ENCODE peak calls at places on chromosomes 5 and 9, in four cellular contexts. One of them, this sample, is unnamed.

GRCh38 chr5:156330141-156330870 is 3.3 kb downstream of the SGCD start:
- DNase-seq in stimulated activated effector memory CD8-positive, alpha-beta T cell treated with anti-CD3 and anti-CD28 coated beads, Interleukin-12 subunit alpha, Interleukin-12 subunit beta, amount 100 ng/mL, for 72 hours: no peak
- DNase-seq in stimulated activated naive B cell treated with anti-CD40 and anti-IgM and Interleukin-4, amounts not matched to agents 10 μg/mL and 1 μg/mL and 100 μg/mL, for 72 hours: no peak
- DNase-seq in T-helper 2 cell: no peak
- DNase-seq in this sample: no peak

GRCh38 chr9:130837002-130837511 is 2.0 kb downstream of the ABL1 start:
- DNase-seq in stimulated activated effector memory CD8-positive, alpha-beta T cell treated with anti-CD3 and anti-CD28 coated beads, Interleukin-12 subunit alpha, Interleukin-12 subunit beta, amount 100 ng/mL, for 72 hours: no peak
- DNase-seq in stimulated activated naive B cell treated with anti-CD40 and anti-IgM and Interleukin-4, amounts not matched to agents 10 μg/mL and 1 μg/mL and 100 μg/mL, for 72 hours: no peak
- DNase-seq in T-helper 2 cell: no peak
- DNase-seq in this sample: no peak

GRCh38 chr9:83620841-83621636 is 1.9 kb upstream of the IDNK start:
- DNase-seq in stimulated activated naive B cell treated with anti-CD40 and anti-IgM and Interleukin-4, amounts not matched to agents 10 μg/mL and 1 μg/mL and 100 μg/mL, for 72 hours: no peak
- DNase-seq in stimulated activated effector memory CD8-positive, alpha-beta T cell treated with anti-CD3 and anti-CD28 coated beads, Interleukin-12 subunit alpha, Interleukin-12 subunit beta, amount 100 ng/mL, for 72 hours: peak
- DNase-seq in T-helper 2 cell: no peak
- DNase-seq in this sample: no peak

GRCh38 chr5:129656952-129657351 is 90.9 kb upstream of the MINAR2 start:
- DNase-seq in stimulated activated naive B cell treated with anti-CD40 and anti-IgM and Interleukin-4, amounts not matched to agents 10 μg/mL and 1 μg/mL and 100 μg/mL, for 72 hours: no peak
- DNase-seq in T-helper 2 cell: no peak
- DNase-seq in stimulated activated effector memory CD8-positive, alpha-beta T cell treated with anti-CD3 and anti-CD28 coated beads, Interleukin-12 subunit alpha, Interleukin-12 subunit beta, amount 100 ng/mL, for 72 hours: no peak
- DNase-seq in this sample: no peak

GRCh38 chr9:126721531-126722098 is 83.2 kb upstream of the ZBTB43 start:
- DNase-seq in stimulated activated effector memory CD8-positive, alpha-beta T cell treated with anti-CD3 and anti-CD28 coated beads, Interleukin-12 subunit alpha, Interleukin-12 subunit beta, amount 100 ng/mL, for 72 hours: peak
- DNase-seq in T-helper 2 cell: no peak
- DNase-seq in stimulated activated naive B cell treated with anti-CD40 and anti-IgM and Interleukin-4, amounts not matched to agents 10 μg/mL and 1 μg/mL and 100 μg/mL, for 72 hours: no peak
- DNase-seq in this sample: no peak

GRCh38 chr5:168404366-168404765 is 81.9 kb upstream of the RARS1 start:
- DNase-seq in stimulated activated naive B cell treated with anti-CD40 and anti-IgM and Interleukin-4, amounts not matched to agents 10 μg/mL and 1 μg/mL and 100 μg/mL, for 72 hours: no peak
- DNase-seq in stimulated activated effector memory CD8-positive, alpha-beta T cell treated with anti-CD3 and anti-CD28 coated beads, Interleukin-12 subunit alpha, Interleukin-12 subunit beta, amount 100 ng/mL, for 72 hours: no peak
- DNase-seq in T-helper 2 cell: no peak
- DNase-seq in this sample: no peak

GRCh38 chr5:56342612-56343011 is 109.5 kb upstream of the ANKRD55 start:
- DNase-seq in T-helper 2 cell: no peak
- DNase-seq in stimulated activated effector memory CD8-positive, alpha-beta T cell treated with anti-CD3 and anti-CD28 coated beads, Interleukin-12 subunit alpha, Interleukin-12 subunit beta, amount 100 ng/mL, for 72 hours: no peak
- DNase-seq in stimulated activated naive B cell treated with anti-CD40 and anti-IgM and Interleukin-4, amounts not matched to agents 10 μg/mL and 1 μg/mL and 100 μg/mL, for 72 hours: no peak
- DNase-seq in this sample: no peak

GRCh38 chr5:168743617-168744016 is 164.4 kb upstream of the PANK3 start:
- DNase-seq in stimulated activated effector memory CD8-positive, alpha-beta T cell treated with anti-CD3 and anti-CD28 coated beads, Interleukin-12 subunit alpha, Interleukin-12 subunit beta, amount 100 ng/mL, for 72 hours: no peak
- DNase-seq in T-helper 2 cell: no peak
- DNase-seq in stimulated activated naive B cell treated with anti-CD40 and anti-IgM and Interleukin-4, amounts not matched to agents 10 μg/mL and 1 μg/mL and 100 μg/mL, for 72 hours: no peak
- DNase-seq in this sample: no peak

GRCh38 chr5:17897776-17898175 is 263.5 kb downstream of the TAF11L14 start:
- DNase-seq in stimulated activated effector memory CD8-positive, alpha-beta T cell treated with anti-CD3 and anti-CD28 coated beads, Interleukin-12 subunit alpha, Interleukin-12 subunit beta, amount 100 ng/mL, for 72 hours: no peak
- DNase-seq in T-helper 2 cell: no peak
- DNase-seq in stimulated activated naive B cell treated with anti-CD40 and anti-IgM and Interleukin-4, amounts not matched to agents 10 μg/mL and 1 μg/mL and 100 μg/mL, for 72 hours: no peak
- DNase-seq in this sample: no peak

GRCh38 chr5:31470608-31471007 is 61.3 kb downstream of the DROSHA start:
- DNase-seq in T-helper 2 cell: no peak
- DNase-seq in stimulated activated effector memory CD8-positive, alpha-beta T cell treated with anti-CD3 and anti-CD28 coated beads, Interleukin-12 subunit alpha, Interleukin-12 subunit beta, amount 100 ng/mL, for 72 hours: no peak
- DNase-seq in stimulated activated naive B cell treated with anti-CD40 and anti-IgM and Interleukin-4, amounts not matched to agents 10 μg/mL and 1 μg/mL and 100 μg/mL, for 72 hours: no peak
- DNase-seq in this sample: no peak

GRCh38 chr5:547086-547924 is 23.1 kb upstream of the SLC9A3 start:
- DNase-seq in T-helper 2 cell: no peak
- DNase-seq in stimulated activated effector memory CD8-positive, alpha-beta T cell treated with anti-CD3 and anti-CD28 coated beads, Interleukin-12 subunit alpha, Interleukin-12 subunit beta, amount 100 ng/mL, for 72 hours: no peak
- DNase-seq in stimulated activated naive B cell treated with anti-CD40 and anti-IgM and Interleukin-4, amounts not matched to agents 10 μg/mL and 1 μg/mL and 100 μg/mL, for 72 hours: no peak
- DNase-seq in this sample: no peak

GRCh38 chr5:112548246-112548982 is 129.3 kb upstream of the EPB41L4A start:
- DNase-seq in stimulated activated effector memory CD8-positive, alpha-beta T cell treated with anti-CD3 and anti-CD28 coated beads, Interleukin-12 subunit alpha, Interleukin-12 subunit beta, amount 100 ng/mL, for 72 hours: no peak
- DNase-seq in T-helper 2 cell: no peak
- DNase-seq in stimulated activated naive B cell treated with anti-CD40 and anti-IgM and Interleukin-4, amounts not matched to agents 10 μg/mL and 1 μg/mL and 100 μg/mL, for 72 hours: no peak
- DNase-seq in this sample: no peak

GRCh38 chr9:72193478-72193881 is 44.2 kb downstream of the GDA start:
- DNase-seq in stimulated activated effector memory CD8-positive, alpha-beta T cell treated with anti-CD3 and anti-CD28 coated beads, Interleukin-12 subunit alpha, Interleukin-12 subunit beta, amount 100 ng/mL, for 72 hours: no peak
- DNase-seq in T-helper 2 cell: no peak
- DNase-seq in stimulated activated naive B cell treated with anti-CD40 and anti-IgM and Interleukin-4, amounts not matched to agents 10 μg/mL and 1 μg/mL and 100 μg/mL, for 72 hours: no peak
- DNase-seq in this sample: no peak

GRCh38 chr5:140795259-140795641 is 598 bp downstream of the PCDHA2 start:
- DNase-seq in stimulated activated naive B cell treated with anti-CD40 and anti-IgM and Interleukin-4, amounts not matched to agents 10 μg/mL and 1 μg/mL and 100 μg/mL, for 72 hours: no peak
- DNase-seq in T-helper 2 cell: no peak
- DNase-seq in stimulated activated effector memory CD8-positive, alpha-beta T cell treated with anti-CD3 and anti-CD28 coated beads, Interleukin-12 subunit alpha, Interleukin-12 subunit beta, amount 100 ng/mL, for 72 hours: no peak
- DNase-seq in this sample: no peak

GRCh38 chr9:6552738-6553121 is 92.8 kb downstream of the GLDC start:
- DNase-seq in stimulated activated effector memory CD8-positive, alpha-beta T cell treated with anti-CD3 and anti-CD28 coated beads, Interleukin-12 subunit alpha, Interleukin-12 subunit beta, amount 100 ng/mL, for 72 hours: no peak
- DNase-seq in stimulated activated naive B cell treated with anti-CD40 and anti-IgM and Interleukin-4, amounts not matched to agents 10 μg/mL and 1 μg/mL and 100 μg/mL, for 72 hours: no peak
- DNase-seq in T-helper 2 cell: no peak
- DNase-seq in this sample: no peak